ENCODE peak calls at places on chromosomes 16 and 17, in six cellular contexts. One of them, this sample, is unnamed.

GRCh38 chr16:88369447-88370008 is 13.2 kb upstream of the ZNF469 start:
- DNase-seq in heart right ventricle: no peak
- DNase-seq in tibial artery: no peak
- DNase-seq in mesothelial cell of epicardium: no peak
- DNase-seq in AG09309: no peak
- DNase-seq in cardiac muscle cell: no peak
- DNase-seq in this sample: no peak

GRCh38 chr17:41717408-41718286 is 5.5 kb downstream of the GAST start:
- DNase-seq in heart right ventricle: no peak
- DNase-seq in tibial artery: no peak
- DNase-seq in mesothelial cell of epicardium: no peak
- DNase-seq in AG09309: no peak
- DNase-seq in cardiac muscle cell: peak
- DNase-seq in this sample: no peak

GRCh38 chr17:50221500-50222480 is 20.4 kb upstream of the COL1A1 start:
- DNase-seq in heart right ventricle: peak
- DNase-seq in tibial artery: peak
- DNase-seq in mesothelial cell of epicardium: no peak
- DNase-seq in AG09309: no peak
- DNase-seq in cardiac muscle cell: peak
- DNase-seq in this sample: no peak

GRCh38 chr16:51577621-51578303 is 426.7 kb upstream of the SALL1 start:
- DNase-seq in heart right ventricle: no peak
- DNase-seq in tibial artery: no peak
- DNase-seq in mesothelial cell of epicardium: no peak
- DNase-seq in AG09309: no peak
- DNase-seq in cardiac muscle cell: no peak
- DNase-seq in this sample: no peak

GRCh38 chr17:50060951-50061712 is 5.2 kb downstream of the ITGA3 start:
- DNase-seq in heart right ventricle: peak
- DNase-seq in tibial artery: peak
- DNase-seq in mesothelial cell of epicardium: no peak
- DNase-seq in AG09309: no peak
- DNase-seq in cardiac muscle cell: peak
- DNase-seq in this sample: no peak

GRCh38 chr17:40321502-40322416 is 12.8 kb downstream of the RARA start:
- DNase-seq in heart right ventricle: peak
- DNase-seq in tibial artery: peak
- DNase-seq in mesothelial cell of epicardium: no peak
- DNase-seq in AG09309: no peak
- DNase-seq in cardiac muscle cell: no peak
- DNase-seq in this sample: no peak

GRCh38 chr16:17476414-17477259 is 5.9 kb upstream of the XYLT1 start:
- DNase-seq in heart right ventricle: no peak
- DNase-seq in tibial artery: no peak
- DNase-seq in mesothelial cell of epicardium: no peak
- DNase-seq in AG09309: no peak
- DNase-seq in cardiac muscle cell: peak
- DNase-seq in this sample: peak

GRCh38 chr16:9943121-9943520 is 239.1 kb downstream of the GRIN2A start:
- DNase-seq in heart right ventricle: no peak
- DNase-seq in tibial artery: no peak
- DNase-seq in mesothelial cell of epicardium: no peak
- DNase-seq in AG09309: no peak
- DNase-seq in cardiac muscle cell: no peak
- DNase-seq in this sample: no peak

GRCh38 chr16:54050281-54051210 is 236.0 kb downstream of the IRX3 start:
- DNase-seq in heart right ventricle: no peak
- DNase-seq in tibial artery: no peak
- DNase-seq in mesothelial cell of epicardium: no peak
- DNase-seq in AG09309: peak
- DNase-seq in cardiac muscle cell: no peak
- DNase-seq in this sample: no peak

GRCh38 chr16:57747091-57747490 is 11.5 kb downstream of the KATNB1 start:
- DNase-seq in heart right ventricle: no peak
- DNase-seq in tibial artery: no peak
- DNase-seq in mesothelial cell of epicardium: no peak
- DNase-seq in AG09309: no peak
- DNase-seq in cardiac muscle cell: no peak
- DNase-seq in this sample: no peak

GRCh38 chr17:39973496-39973895 is 7.1 kb upstream of the PSMD3 start:
- DNase-seq in heart right ventricle: no peak
- DNase-seq in tibial artery: no peak
- DNase-seq in mesothelial cell of epicardium: no peak
- DNase-seq in AG09309: no peak
- DNase-seq in cardiac muscle cell: peak
- DNase-seq in this sample: no peak

DNA sequence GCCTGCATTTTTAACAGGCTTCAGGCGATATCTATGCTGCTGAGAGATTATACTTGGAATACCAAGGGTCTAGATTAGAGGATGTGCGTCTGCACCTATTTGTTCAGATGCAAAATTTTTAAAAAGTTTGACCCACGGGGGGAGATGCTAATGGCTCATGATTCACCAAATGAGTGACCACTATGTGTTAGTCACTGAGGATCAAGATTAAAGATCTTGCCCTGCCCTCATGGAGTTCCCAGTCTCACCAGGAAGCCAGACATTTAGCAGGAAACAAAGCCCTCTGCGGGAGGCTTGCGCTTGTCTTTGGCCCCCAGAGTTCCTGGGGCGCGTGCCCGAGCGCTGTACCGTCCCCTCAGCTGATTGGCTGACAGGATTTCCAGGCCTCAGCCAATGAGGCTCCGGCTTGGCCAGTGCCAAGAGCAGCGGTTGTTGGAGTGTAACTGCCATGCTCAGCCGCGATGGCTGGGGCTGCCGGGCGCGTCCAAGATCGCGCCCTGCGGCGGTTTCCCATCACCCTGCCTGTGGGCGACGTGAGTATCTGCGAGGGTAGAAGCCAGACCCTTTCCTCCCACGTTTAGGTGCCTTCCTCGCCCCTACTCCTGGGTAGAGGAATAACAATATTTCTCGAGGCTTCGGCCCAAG is 4.5 kb upstream of the DDX19B start:
- DNase-seq in heart right ventricle: no peak
- DNase-seq in tibial artery: no peak
- DNase-seq in mesothelial cell of epicardium: no peak
- DNase-seq in AG09309: no peak
- DNase-seq in cardiac muscle cell: no peak
- DNase-seq in this sample: no peak
- TF ChIP-seq CTCF in heart right ventricle: no peak
- TF ChIP-seq CTCF in tibial artery: no peak
- TF ChIP-seq CTCF in mesothelial cell of epicardium: no peak
- TF ChIP-seq CTCF in AG09309: no peak
- TF ChIP-seq CTCF in cardiac muscle cell: no peak
- TF ChIP-seq CTCF in this sample: no peak

GRCh38 chr17:988561-988960 is 8.4 kb upstream of the TIMM22 start:
- DNase-seq in heart right ventricle: no peak
- DNase-seq in tibial artery: no peak
- DNase-seq in mesothelial cell of epicardium: no peak
- DNase-seq in AG09309: no peak
- DNase-seq in cardiac muscle cell: no peak
- DNase-seq in this sample: no peak
- TF ChIP-seq CTCF in heart right ventricle: no peak
- TF ChIP-seq CTCF in tibial artery: no peak
- TF ChIP-seq CTCF in mesothelial cell of epicardium: no peak
- TF ChIP-seq CTCF in AG09309: no peak
- TF ChIP-seq CTCF in cardiac muscle cell: no peak
- TF ChIP-seq CTCF in this sample: no peak

DNA sequence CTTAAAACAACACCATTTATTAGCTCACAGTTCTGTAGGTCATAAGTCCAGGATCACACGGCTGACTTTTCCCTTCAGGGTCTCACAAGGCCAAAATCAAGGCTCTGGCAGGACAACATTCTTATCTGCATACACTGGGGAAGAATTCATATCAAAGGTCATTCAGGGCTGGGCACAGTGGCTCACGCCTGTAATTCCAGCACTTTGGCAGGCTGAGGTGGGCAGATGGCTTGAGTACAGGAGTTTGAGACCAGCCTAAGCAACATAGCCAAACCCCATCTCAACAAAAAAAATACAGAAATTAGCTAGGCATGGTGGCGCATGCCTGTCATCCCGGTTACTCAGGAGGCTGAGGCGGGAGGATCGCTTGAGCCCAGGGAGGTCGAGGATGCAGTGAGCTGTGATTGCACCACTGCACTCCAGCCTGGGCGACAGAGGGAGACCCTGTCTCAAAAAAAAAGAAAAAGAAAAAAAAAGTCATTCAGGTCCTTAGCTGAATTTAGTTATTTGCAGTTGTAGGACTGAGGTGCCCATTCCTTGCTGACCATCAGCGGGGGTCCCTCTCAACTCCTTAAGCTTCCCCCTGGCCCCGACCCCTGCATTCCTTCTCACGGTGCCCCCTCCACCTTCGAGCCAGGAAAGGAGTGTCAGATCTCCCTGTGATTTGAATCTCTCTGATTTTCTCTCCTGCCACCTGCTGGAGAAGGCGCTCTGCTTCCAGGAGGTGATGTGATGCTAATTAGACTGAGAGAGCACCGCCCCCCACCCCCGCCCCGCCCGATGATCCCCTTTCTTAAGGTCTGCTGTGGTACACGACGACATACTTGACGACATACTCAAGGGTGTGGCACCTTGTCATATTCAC is 91.8 kb upstream of the CLEC18A start:
- DNase-seq in heart right ventricle: peak
- DNase-seq in tibial artery: no peak
- DNase-seq in mesothelial cell of epicardium: no peak
- DNase-seq in AG09309: no peak
- DNase-seq in cardiac muscle cell: no peak
- DNase-seq in this sample: no peak
- TF ChIP-seq CTCF in heart right ventricle: peak
- TF ChIP-seq CTCF in tibial artery: no peak
- TF ChIP-seq CTCF in mesothelial cell of epicardium: no peak
- TF ChIP-seq CTCF in AG09309: no peak
- TF ChIP-seq CTCF in cardiac muscle cell: no peak
- TF ChIP-seq CTCF in this sample: peak

DNA sequence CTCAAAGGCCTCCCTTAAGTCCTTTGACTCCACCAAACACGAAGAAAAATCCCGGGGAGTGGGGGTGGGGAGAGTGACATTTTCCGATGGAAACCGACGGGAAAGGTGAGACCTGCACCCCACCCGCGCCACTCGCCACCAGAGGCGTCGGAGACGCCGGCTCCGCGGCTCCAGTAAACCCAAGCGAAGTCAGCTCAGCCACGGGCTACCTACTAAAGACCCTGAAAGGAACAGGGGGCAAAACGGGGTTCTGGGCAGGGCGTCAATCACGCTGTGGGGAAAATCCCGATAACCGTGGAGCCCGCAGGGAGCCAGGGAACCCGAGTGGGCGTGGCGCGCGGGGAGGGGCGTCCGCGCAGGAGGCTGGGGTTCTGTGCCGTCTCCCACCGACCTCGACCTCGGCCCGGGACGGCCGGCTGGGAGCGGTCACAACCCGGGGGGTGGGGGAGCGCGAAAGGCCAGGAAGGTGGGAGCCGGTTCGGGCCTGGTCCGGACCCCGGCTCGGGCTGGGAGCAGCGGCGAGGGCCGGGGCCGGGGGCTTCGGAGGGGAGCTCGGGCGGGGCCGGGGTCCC is 565 bp downstream of the WDR45B start:
- DNase-seq in heart right ventricle: peak
- DNase-seq in tibial artery: peak
- DNase-seq in mesothelial cell of epicardium: peak
- DNase-seq in AG09309: no peak
- DNase-seq in cardiac muscle cell: peak
- DNase-seq in this sample: no peak
- TF ChIP-seq CTCF in heart right ventricle: no peak
- TF ChIP-seq CTCF in tibial artery: no peak
- TF ChIP-seq CTCF in mesothelial cell of epicardium: no peak
- TF ChIP-seq CTCF in AG09309: peak
- TF ChIP-seq CTCF in cardiac muscle cell: peak
- TF ChIP-seq CTCF in this sample: no peak

DNA sequence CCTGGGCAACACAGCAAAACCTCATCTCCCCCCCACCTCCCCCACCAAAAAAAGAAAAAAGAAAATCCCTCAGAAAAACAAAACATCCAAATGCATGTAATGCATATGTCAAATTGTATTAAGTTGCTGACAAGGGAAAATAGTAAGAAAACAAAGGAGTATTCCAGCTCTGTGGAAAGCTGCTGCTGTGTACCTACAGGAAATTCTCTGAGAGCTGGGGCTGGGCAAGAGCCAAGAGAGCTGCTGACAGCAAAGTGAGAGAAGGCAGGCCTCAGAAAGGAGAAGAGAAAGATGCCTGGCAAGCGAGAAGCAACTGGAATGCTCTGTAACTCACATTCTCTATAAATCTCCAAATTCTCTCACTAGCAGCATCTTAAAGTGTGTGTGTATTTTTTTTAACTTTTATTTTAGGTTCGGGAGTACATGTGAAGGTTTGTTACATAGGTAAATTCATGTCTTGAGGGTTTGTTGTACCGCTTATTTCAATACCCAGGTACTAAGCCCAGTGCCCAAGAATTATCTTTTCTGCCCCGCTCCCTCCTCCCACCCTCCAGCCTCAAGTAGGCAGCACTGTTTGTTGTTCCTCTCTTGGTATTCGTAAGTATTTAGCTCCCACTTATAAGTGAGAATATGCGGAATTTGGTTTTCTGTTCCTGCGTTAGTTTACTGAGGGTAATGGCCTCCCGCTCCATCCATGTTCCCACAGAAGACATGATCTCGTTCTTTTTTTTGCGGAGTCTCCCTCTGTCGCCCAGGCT is 24.4 kb downstream of the CNTROB start:
- DNase-seq in heart right ventricle: peak
- DNase-seq in tibial artery: peak
- DNase-seq in mesothelial cell of epicardium: no peak
- DNase-seq in AG09309: no peak
- DNase-seq in cardiac muscle cell: peak
- DNase-seq in this sample: no peak
- TF ChIP-seq CTCF in heart right ventricle: no peak
- TF ChIP-seq CTCF in tibial artery: no peak
- TF ChIP-seq CTCF in mesothelial cell of epicardium: no peak
- TF ChIP-seq CTCF in AG09309: no peak
- TF ChIP-seq CTCF in cardiac muscle cell: no peak
- TF ChIP-seq CTCF in this sample: no peak

This sample was measured in neural crest cell.